ENCODE peak calls at places on chromosome 18, in nine cellular contexts. G is transverse colon, Q is ovary, A is H1, E is SK-N-SH, V is stomach, T is sigmoid colon, R is HepG2, B is GM12878. K is an unnamed sample.

GRCh38 chr18:8367217-8367988 is 241.8 kb upstream of the RAB12 start:
- DNase-seq in A (peak; percentile 83), G (peak; percentile 31), T (no peak), E (peak; percentile 50), Q (peak; percentile 48), B (no peak), R (no peak), V (peak; percentile 66), K (no peak)

GRCh38 chr18:47603158-47603557 is 327.3 kb downstream of the SMAD2 start:
- DNase-seq in A (no peak), T (no peak), Q (no peak), B (no peak), E (no peak), G (no peak), V (no peak), R (no peak), K (no peak)

GRCh38 chr18:63979409-63979908 is 9.6 kb downstream of the SERPINB8 start:
- DNase-seq in G (peak; percentile 47), E (peak; percentile 64), A (peak; percentile 61), R (peak; percentile 66), T (peak; percentile 69), B (no peak), Q (peak; percentile 56), V (peak; percentile 51), K (peak; percentile 75)

GRCh38 chr18:23864620-23865019 is 149.9 kb upstream of the TTC39C start:
- DNase-seq in R (no peak), B (no peak), G (no peak), Q (no peak), A (no peak), T (no peak), E (no peak), V (no peak), K (no peak)

GRCh38 chr18:79615091-79615490 is 64.5 kb upstream of the CTDP1 start:
- DNase-seq in B (no peak), Q (peak; percentile 8), E (no peak), A (peak; percentile 43), G (no peak), R (no peak), V (no peak), T (peak; percentile 53), K (no peak)

GRCh38 chr18:77054606-77055428 is 77.8 kb downstream of the MBP start:
- DNase-seq in A (no peak), E (peak; percentile 69), V (peak; percentile 82), Q (peak; percentile 83), T (peak; percentile 90), R (peak; percentile 87), B (peak; percentile 80), G (peak; percentile 82), K (peak; percentile 73)

GRCh38 chr18:50091495-50092249 is 103.3 kb downstream of the MYO5B start:
- DNase-seq in A (no peak), T (no peak), R (no peak), B (no peak), Q (no peak), G (no peak), E (no peak), V (no peak), K (no peak)

GRCh38 chr18:77366725-77367641 is 117.3 kb downstream of the GALR1 start:
- DNase-seq in V (no peak), Q (no peak), R (peak; percentile 97), T (no peak), E (peak; percentile 39), G (peak; percentile 36), A (no peak), B (no peak), K (peak; percentile 39)

GRCh38 chr18:58755304-58756010 is 84.2 kb downstream of the MALT1 start:
- DNase-seq in E (no peak), R (no peak), G (peak; percentile 30), Q (no peak), T (no peak), A (no peak), V (no peak), B (no peak), K (no peak)

GRCh38 chr18:7954229-7954628 is 387.1 kb downstream of the PTPRM start:
- DNase-seq in G (no peak), E (no peak), T (no peak), B (no peak), V (no peak), A (no peak), R (no peak), Q (no peak), K (no peak)

GRCh38 chr18:2442726-2443275 is 128.5 kb downstream of the METTL4 start:
- DNase-seq in G (no peak), Q (no peak), V (no peak), R (no peak), A (no peak), T (no peak), B (no peak), E (no peak), K (no peak)

GRCh38 chr18:2444201-2444875 is 127.0 kb downstream of the METTL4 start:
- DNase-seq in A (no peak), G (no peak), Q (no peak), E (no peak), B (no peak), R (no peak), V (no peak), T (no peak), K (no peak)

GRCh38 chr18:2441544-2441943 is 129.8 kb downstream of the METTL4 start:
- DNase-seq in E (no peak), G (no peak), T (no peak), R (no peak), B (no peak), V (no peak), A (no peak), Q (no peak), K (no peak)

GRCh38 chr18:2442006-2442405 is 129.3 kb downstream of the METTL4 start:
- DNase-seq in V (no peak), T (no peak), E (no peak), A (no peak), B (no peak), G (no peak), R (no peak), Q (no peak), K (no peak)
- H3K27ac ChIP-seq in V (no peak overlapping the region), T (no peak overlapping the region), E (peak overlapping the region; percentile 50), A (no peak overlapping the region), B (no peak overlapping the region), G (no peak overlapping the region), R (no peak overlapping the region), Q (no peak overlapping the region), K (no peak overlapping the region)

GRCh38 chr18:40534748-40535147 is 1420.3 kb upstream of the PIK3C3 start:
- DNase-seq in A (no peak), V (no peak), E (no peak), R (no peak), B (no peak), Q (no peak), T (no peak), G (no peak), K (no peak)
- TF ChIP-seq EP300 in A (no peak), V (no peak), E (no peak), R (no peak), B (no peak), Q (no peak), T (no peak), G (no peak), K (no peak)

GRCh38 chr18:12281861-12282260 is 26.2 kb upstream of the TUBB6 start:
- DNase-seq in Q (no peak), B (no peak), G (no peak), R (no peak), T (no peak), V (no peak), A (no peak), E (no peak), K (no peak)

GRCh38 chr18:12279781-12280531 is 25.8 kb downstream of the CIDEA start:
- DNase-seq in Q (no peak), T (peak; percentile 84), G (no peak), A (no peak), E (no peak), R (no peak), B (no peak), V (no peak), K (no peak)

GRCh38 chr18:12276736-12277554 is 22.8 kb downstream of the CIDEA start:
- DNase-seq in E (no peak), G (no peak), Q (no peak), V (no peak), A (no peak), T (peak; percentile 76), R (no peak), B (no peak), K (no peak)

GRCh38 chr18:12278153-12278764 is 24.1 kb downstream of the CIDEA start:
- DNase-seq in G (no peak), A (no peak), T (no peak), Q (no peak), R (no peak), B (no peak), V (no peak), E (no peak), K (no peak)

DNA sequence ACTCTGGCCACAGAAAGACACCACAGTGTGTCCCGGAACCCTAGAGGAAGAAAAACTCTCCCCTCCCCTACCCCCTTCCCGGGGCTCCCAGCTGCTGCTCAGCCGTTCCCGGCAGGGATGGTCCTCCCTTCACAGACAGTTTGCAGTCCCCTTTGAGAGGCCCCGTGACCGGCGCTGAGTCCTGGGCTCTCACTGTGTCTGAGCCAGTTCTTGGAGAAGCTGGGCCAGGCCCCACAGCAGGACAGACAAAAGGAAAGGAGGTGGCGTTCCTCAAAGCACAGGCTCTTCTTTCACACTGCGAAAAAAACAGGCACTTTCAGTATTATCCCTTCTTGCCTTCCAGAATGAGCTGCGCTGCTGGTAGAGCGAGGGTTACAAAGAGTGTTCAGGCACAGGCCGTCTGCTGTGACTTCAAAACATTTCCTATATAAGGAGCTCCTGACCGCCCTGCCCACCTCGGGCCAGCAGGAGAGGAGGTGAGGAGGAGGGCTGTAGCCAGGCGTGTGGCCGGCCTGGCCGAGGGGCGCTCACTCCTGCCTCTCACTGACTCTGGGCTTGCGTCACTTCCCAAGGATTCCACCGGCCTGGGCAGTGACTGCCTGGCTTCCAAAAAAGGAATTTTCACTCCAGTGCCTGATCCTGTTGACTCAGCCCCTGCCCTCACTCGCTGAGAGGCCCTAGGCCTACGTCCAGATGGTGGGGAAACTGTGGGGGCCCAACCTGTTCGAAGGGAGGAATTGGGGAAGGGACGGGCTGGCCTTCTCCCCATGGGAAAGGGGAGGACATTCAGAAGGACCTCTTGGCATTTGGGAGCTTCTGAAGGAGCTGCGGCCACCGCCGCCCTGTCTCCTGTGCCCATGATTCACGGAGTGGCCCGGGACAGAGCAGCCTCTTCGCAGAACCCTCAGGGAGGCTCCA is 24.9 kb downstream of the CIDEA start:
- DNase-seq in Q (peak; percentile 90), R (peak; percentile 74), B (no peak), E (no peak), G (peak; percentile 69), V (peak; percentile 40), T (peak; percentile 98), A (peak; percentile 78), K (peak; percentile 74)
- H3K27ac ChIP-seq in Q (peak overlapping the region; percentile 97), R (no peak overlapping the region), B (no peak overlapping the region), E (peak overlapping the region; percentile 48), G (peak overlapping the region; percentile 95), V (peak overlapping the region; percentile 69), T (peak overlapping the region; percentile 99), A (peak overlapping the region; percentile 37), K (peak overlapping the region; percentile 96)

DNA sequence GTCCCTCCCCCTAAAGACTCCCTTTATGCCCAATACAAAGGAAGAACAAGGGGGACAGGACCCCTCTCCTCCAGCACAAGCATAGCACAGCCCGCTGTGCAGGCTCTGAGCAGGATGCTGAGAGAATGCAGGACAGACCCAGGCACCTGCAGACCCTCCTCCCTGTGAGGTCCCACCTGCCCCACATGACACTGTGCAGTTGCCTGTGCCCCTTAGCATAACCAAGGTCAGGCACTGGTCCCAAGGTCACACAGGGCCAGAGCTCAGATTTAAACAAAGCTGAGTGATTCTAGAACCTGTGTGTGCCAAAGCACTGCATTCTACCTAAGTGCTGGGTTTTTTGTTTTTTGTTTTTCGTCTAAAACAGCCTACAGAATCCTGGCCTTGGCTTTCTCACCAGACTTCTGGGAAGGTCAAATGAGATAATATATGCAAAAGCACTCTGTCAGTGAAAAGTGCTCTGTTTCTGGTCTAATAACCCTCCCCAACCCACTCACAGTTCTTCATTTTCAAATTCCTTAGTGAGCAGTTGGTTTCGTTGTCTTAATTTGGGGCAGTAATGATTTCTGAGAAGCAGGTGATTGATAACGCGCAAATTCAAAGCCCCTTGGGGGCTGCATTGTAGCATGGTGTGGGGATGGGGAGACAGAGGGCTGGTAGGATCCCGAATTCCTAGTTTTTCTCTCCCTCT is 125.7 kb downstream of the KCTD1 start:
- DNase-seq in Q (no peak), V (no peak), A (peak; percentile 33), G (no peak), E (no peak), R (no peak), T (peak; percentile 26), B (no peak), K (no peak)
- TF ChIP-seq EP300 in Q (no peak), V (no peak), A (no peak), G (no peak), E (no peak), R (no peak), T (no peak), B (no peak), K (no peak)

K was measured in tibial nerve.